ENCODE peak calls at places on chromosomes 16 and 17, in four cellular contexts. R, Z, W and G are unnamed samples.

GRCh38 chr17:50565559-50566350 is 5.2 kb downstream of the CACNA1G start:
- DNase-seq in R (no peak), Z (no peak), W (no peak), G (peak)

GRCh38 chr16:88194397-88195020 is 188.2 kb upstream of the ZNF469 start:
- DNase-seq in R (peak), Z (no peak), W (no peak), G (no peak)

GRCh38 chr17:66547170-66547865 is 244.9 kb downstream of the PRKCA start:
- DNase-seq in R (no peak), Z (peak), W (no peak), G (no peak)

GRCh38 chr17:35984140-35984539 is 2.4 kb downstream of the CCL14 start:
- DNase-seq in R (no peak), Z (no peak), W (no peak), G (no peak)

GRCh38 chr17:12187658-12188057 is 167.0 kb downstream of the MAP2K4 start:
- DNase-seq in R (no peak), Z (no peak), W (no peak), G (no peak)

GRCh38 chr17:62134397-62134796 is 69.3 kb upstream of the MED13 start:
- DNase-seq in R (no peak), Z (no peak), W (no peak), G (no peak)

GRCh38 chr16:69839240-69839688 is 77.1 kb downstream of the WWP2 start:
- DNase-seq in R (no peak), Z (no peak), W (no peak), G (no peak)

GRCh38 chr16:89815639-89816348 is 653 bp downstream of the FANCA start:
- DNase-seq in R (no peak), Z (no peak), W (no peak), G (no peak)

GRCh38 chr16:54521327-54521726 is 234.7 kb upstream of the IRX3 start:
- DNase-seq in R (no peak), Z (no peak), W (no peak), G (no peak)

GRCh38 chr17:31313982-31314787 is at the start of gene EVI2B:
- DNase-seq in R (no peak), Z (peak), W (no peak), G (no peak)

GRCh38 chr17:68565656-68566055 is 35.5 kb downstream of the FAM20A start:
- DNase-seq in R (no peak), Z (no peak), W (no peak), G (no peak)

GRCh38 chr16:18003033-18003432 is 333.5 kb downstream of the NPIPA8 start:
- DNase-seq in R (no peak), Z (no peak), W (no peak), G (no peak)

GRCh38 chr16:48123104-48123788 is 32.5 kb downstream of the ABCC12 start:
- DNase-seq in R (no peak), Z (peak), W (peak), G (no peak)

DNA sequence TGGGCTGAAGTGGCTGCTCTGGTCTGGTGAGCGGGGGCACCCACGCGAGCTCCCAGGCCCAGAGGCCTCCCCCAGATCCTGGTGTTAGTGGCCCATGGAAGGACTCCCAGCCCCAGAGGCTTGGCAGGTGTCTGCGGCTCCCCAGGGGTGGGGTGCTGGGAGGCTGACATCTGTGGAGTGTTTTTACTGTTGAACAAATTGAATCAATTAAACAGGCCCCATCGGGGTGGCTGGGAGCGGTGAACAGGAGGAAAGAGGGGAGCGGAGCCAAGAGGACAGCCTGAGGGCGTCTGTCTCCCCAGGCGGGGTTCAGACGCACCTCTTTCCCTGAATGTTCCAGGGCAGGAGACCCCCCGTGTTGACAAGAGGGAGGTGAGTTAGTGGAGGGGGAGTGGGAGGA is 29.9 kb downstream of the ACTG1 start:
- DNase-seq in R (no peak), Z (no peak), W (no peak), G (no peak)
- H3K4me3 ChIP-seq in R (no peak), Z (no peak), W (no peak), G (no peak)

GRCh38 chr16:76854234-76854633 is 336.8 kb upstream of the MON1B start:
- DNase-seq in R (no peak), Z (no peak), W (no peak), G (no peak)
- TF ChIP-seq CTCF in R (no peak), Z (peak), W (peak), G (no peak)

GRCh38 chr16:50551243-50551642 is 3.0 kb downstream of the NKD1 start:
- DNase-seq in R (no peak), Z (no peak), W (no peak), G (no peak)
- H3K27ac ChIP-seq in R (no peak), Z (no peak), W (no peak), G (no peak)

DNA sequence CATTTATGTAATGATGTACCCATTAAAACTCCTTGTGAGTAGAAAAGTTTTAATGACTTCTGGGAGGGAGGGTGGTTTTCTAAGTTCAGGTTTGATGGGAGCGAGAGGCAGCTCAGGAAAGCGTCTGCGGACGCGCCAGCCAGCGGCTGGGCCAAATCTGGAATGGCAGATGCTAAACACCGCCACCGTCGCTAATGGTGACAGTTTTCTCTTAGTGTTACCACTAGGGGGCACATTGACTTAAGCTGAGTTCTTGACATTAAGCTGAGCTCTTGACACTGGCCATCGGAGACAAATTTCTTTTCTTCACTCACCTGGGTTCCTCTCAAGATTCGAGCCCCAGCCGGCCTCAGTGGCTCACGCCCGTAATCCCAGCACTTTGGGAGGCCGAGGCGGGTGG is 6.7 kb downstream of the TRPV1 start:
- DNase-seq in R (no peak), Z (no peak), W (no peak), G (no peak)
- H3K4me3 ChIP-seq in R (no peak), Z (no peak), W (no peak), G (no peak)